ENCODE peak calls at places on chromosomes 5 and 9, in six cellular contexts. One of them, this sample, is unnamed. For H3K4me1, the result is how much of the 10 kb centered on the place peaks cover.

GRCh38 chr9:136085815-136086212 is 9.3 kb downstream of the NACC2 start:
- DNase-seq in adrenal gland: peak
- DNase-seq in effector memory CD4-positive, alpha-beta T cell: no peak
- DNase-seq in lung: peak
- DNase-seq in left lung: peak
- DNase-seq in heart left ventricle: peak
- DNase-seq in this sample: peak

GRCh38 chr9:105415344-105415980 is 32.4 kb upstream of the FSD1L start:
- DNase-seq in lung: peak
- DNase-seq in heart left ventricle: peak
- DNase-seq in effector memory CD4-positive, alpha-beta T cell: peak
- DNase-seq in left lung: no peak
- DNase-seq in adrenal gland: peak
- DNase-seq in this sample: peak

GRCh38 chr9:29349050-29349449 is 1775.8 kb upstream of the C9orf72 start:
- DNase-seq in effector memory CD4-positive, alpha-beta T cell: no peak
- DNase-seq in lung: no peak
- DNase-seq in left lung: no peak
- DNase-seq in heart left ventricle: no peak
- DNase-seq in adrenal gland: no peak
- DNase-seq in this sample: no peak

GRCh38 chr9:26685857-26686256 is 206.7 kb downstream of the CAAP1 start:
- DNase-seq in effector memory CD4-positive, alpha-beta T cell: no peak
- DNase-seq in adrenal gland: no peak
- DNase-seq in lung: no peak
- DNase-seq in heart left ventricle: no peak
- DNase-seq in left lung: no peak
- DNase-seq in this sample: no peak

GRCh38 chr9:116901260-116901659 is 214.2 kb downstream of the TRIM32 start:
- DNase-seq in heart left ventricle: no peak
- DNase-seq in left lung: no peak
- DNase-seq in effector memory CD4-positive, alpha-beta T cell: no peak
- DNase-seq in adrenal gland: no peak
- DNase-seq in lung: no peak
- DNase-seq in this sample: no peak

GRCh38 chr5:132202711-132203463 is 24.8 kb downstream of the P4HA2 start:
- DNase-seq in left lung: no peak
- DNase-seq in adrenal gland: no peak
- DNase-seq in lung: no peak
- DNase-seq in effector memory CD4-positive, alpha-beta T cell: no peak
- DNase-seq in heart left ventricle: no peak
- DNase-seq in this sample: peak

GRCh38 chr5:175461370-175461769 is 17.0 kb upstream of the SFXN1 start:
- DNase-seq in adrenal gland: no peak
- DNase-seq in effector memory CD4-positive, alpha-beta T cell: no peak
- DNase-seq in lung: no peak
- DNase-seq in left lung: no peak
- DNase-seq in heart left ventricle: no peak
- DNase-seq in this sample: no peak

GRCh38 chr5:140926211-140926902 is at the start of gene PCDHAC1:
- DNase-seq in effector memory CD4-positive, alpha-beta T cell: no peak
- DNase-seq in heart left ventricle: peak
- DNase-seq in lung: peak
- DNase-seq in left lung: peak
- DNase-seq in adrenal gland: peak
- DNase-seq in this sample: peak

GRCh38 chr9:132150256-132150655 is 11.6 kb upstream of the NTNG2 start:
- DNase-seq in heart left ventricle: no peak
- DNase-seq in left lung: no peak
- DNase-seq in lung: no peak
- DNase-seq in adrenal gland: no peak
- DNase-seq in effector memory CD4-positive, alpha-beta T cell: no peak
- DNase-seq in this sample: no peak

GRCh38 chr9:125049212-125049611 is 94.1 kb downstream of the SCAI start:
- DNase-seq in effector memory CD4-positive, alpha-beta T cell: no peak
- DNase-seq in heart left ventricle: no peak
- DNase-seq in lung: no peak
- DNase-seq in adrenal gland: no peak
- DNase-seq in left lung: no peak
- DNase-seq in this sample: no peak

GRCh38 chr9:78677326-78677725 is 380.4 kb downstream of the PSAT1 start:
- DNase-seq in heart left ventricle: no peak
- DNase-seq in left lung: no peak
- DNase-seq in adrenal gland: no peak
- DNase-seq in lung: no peak
- DNase-seq in effector memory CD4-positive, alpha-beta T cell: no peak
- DNase-seq in this sample: no peak

GRCh38 chr5:33761139-33761538 is 130.7 kb downstream of the ADAMTS12 start:
- DNase-seq in lung: no peak
- DNase-seq in effector memory CD4-positive, alpha-beta T cell: no peak
- DNase-seq in heart left ventricle: no peak
- DNase-seq in adrenal gland: no peak
- DNase-seq in left lung: no peak
- DNase-seq in this sample: no peak

GRCh38 chr5:115282131-115282530 is 14.3 kb downstream of the CCDC112 start:
- DNase-seq in lung: no peak
- DNase-seq in adrenal gland: no peak
- DNase-seq in effector memory CD4-positive, alpha-beta T cell: no peak
- DNase-seq in left lung: no peak
- DNase-seq in heart left ventricle: no peak
- DNase-seq in this sample: no peak

GRCh38 chr5:317086-317811 is 4.3 kb upstream of the AHRR start:
- DNase-seq in lung: no peak
- DNase-seq in effector memory CD4-positive, alpha-beta T cell: no peak
- DNase-seq in adrenal gland: peak
- DNase-seq in heart left ventricle: no peak
- DNase-seq in left lung: peak
- DNase-seq in this sample: no peak

GRCh38 chr9:129783516-129784361 is 19.2 kb upstream of the TOR1B start:
- DNase-seq in lung: peak
- DNase-seq in heart left ventricle: peak
- DNase-seq in left lung: peak
- DNase-seq in effector memory CD4-positive, alpha-beta T cell: peak
- DNase-seq in adrenal gland: peak
- DNase-seq in this sample: peak

GRCh38 chr5:52809884-52810283 is 22.2 kb downstream of the ITGA1 start:
- DNase-seq in adrenal gland: no peak
- DNase-seq in lung: no peak
- DNase-seq in effector memory CD4-positive, alpha-beta T cell: no peak
- DNase-seq in left lung: no peak
- DNase-seq in heart left ventricle: no peak
- DNase-seq in this sample: no peak

GRCh38 chr5:17070646-17071045 is 134.6 kb upstream of the MYO10 start:
- DNase-seq in adrenal gland: no peak
- DNase-seq in lung: no peak
- DNase-seq in effector memory CD4-positive, alpha-beta T cell: no peak
- DNase-seq in left lung: no peak
- DNase-seq in heart left ventricle: no peak
- DNase-seq in this sample: no peak

GRCh38 chr5:6781711-6782110 is 68.5 kb downstream of the TENT4A start:
- DNase-seq in left lung: no peak
- DNase-seq in adrenal gland: no peak
- DNase-seq in heart left ventricle: no peak
- DNase-seq in lung: no peak
- DNase-seq in effector memory CD4-positive, alpha-beta T cell: no peak
- DNase-seq in this sample: no peak

GRCh38 chr5:83562817-83563557 is 91.4 kb downstream of the VCAN start:
- DNase-seq in effector memory CD4-positive, alpha-beta T cell: no peak
- DNase-seq in lung: no peak
- DNase-seq in left lung: no peak
- DNase-seq in heart left ventricle: no peak
- DNase-seq in adrenal gland: no peak
- DNase-seq in this sample: no peak

GRCh38 chr9:116661037-116661954 is 25.8 kb upstream of the TRIM32 start:
- DNase-seq in effector memory CD4-positive, alpha-beta T cell: no peak
- DNase-seq in heart left ventricle: peak
- DNase-seq in lung: no peak
- DNase-seq in left lung: no peak
- DNase-seq in adrenal gland: peak
- DNase-seq in this sample: peak

GRCh38 chr9:128552744-128553221 is 396 bp downstream of the SPTAN1 start:
- DNase-seq in left lung: peak
- DNase-seq in effector memory CD4-positive, alpha-beta T cell: no peak
- DNase-seq in adrenal gland: peak
- DNase-seq in lung: peak
- DNase-seq in heart left ventricle: peak
- DNase-seq in this sample: peak

GRCh38 chr5:23084815-23085214 is 231.7 kb upstream of the CDH12 start:
- DNase-seq in lung: no peak
- DNase-seq in adrenal gland: no peak
- DNase-seq in left lung: no peak
- DNase-seq in effector memory CD4-positive, alpha-beta T cell: no peak
- DNase-seq in heart left ventricle: no peak
- DNase-seq in this sample: no peak

GRCh38 chr5:142527664-142528295 is 158.1 kb downstream of the FGF1 start:
- DNase-seq in adrenal gland: no peak
- DNase-seq in lung: no peak
- DNase-seq in effector memory CD4-positive, alpha-beta T cell: no peak
- DNase-seq in left lung: no peak
- DNase-seq in heart left ventricle: no peak
- DNase-seq in this sample: no peak

GRCh38 chr5:93589348-93589662 is 6.3 kb downstream of the NR2F1 start:
- DNase-seq in lung: no peak
- DNase-seq in adrenal gland: no peak
- DNase-seq in effector memory CD4-positive, alpha-beta T cell: no peak
- DNase-seq in heart left ventricle: no peak
- DNase-seq in left lung: no peak
- DNase-seq in this sample: no peak

GRCh38 chr5:93587919-93588585 is 5.0 kb downstream of the NR2F1 start:
- DNase-seq in heart left ventricle: no peak
- DNase-seq in left lung: peak
- DNase-seq in lung: no peak
- DNase-seq in adrenal gland: no peak
- DNase-seq in effector memory CD4-positive, alpha-beta T cell: no peak
- DNase-seq in this sample: no peak

GRCh38 chr5:93586948-93587918 is 4.2 kb downstream of the NR2F1 start:
- DNase-seq in effector memory CD4-positive, alpha-beta T cell: no peak
- DNase-seq in heart left ventricle: no peak
- DNase-seq in lung: no peak
- DNase-seq in left lung: peak
- DNase-seq in adrenal gland: peak
- DNase-seq in this sample: no peak

GRCh38 chr5:93589812-93590215 is 6.8 kb downstream of the NR2F1 start:
- DNase-seq in adrenal gland: no peak
- DNase-seq in effector memory CD4-positive, alpha-beta T cell: no peak
- DNase-seq in left lung: no peak
- DNase-seq in heart left ventricle: no peak
- DNase-seq in lung: no peak
- DNase-seq in this sample: no peak

GRCh38 chr5:93588586-93589347 is 5.7 kb downstream of the NR2F1 start:
- DNase-seq in adrenal gland: no peak
- DNase-seq in effector memory CD4-positive, alpha-beta T cell: no peak
- DNase-seq in lung: no peak
- DNase-seq in heart left ventricle: no peak
- DNase-seq in left lung: peak
- DNase-seq in this sample: no peak
- H3K27ac ChIP-seq in adrenal gland: no peak
- H3K27ac ChIP-seq in effector memory CD4-positive, alpha-beta T cell: no peak
- H3K27ac ChIP-seq in lung: no peak
- H3K27ac ChIP-seq in heart left ventricle: no peak
- H3K27ac ChIP-seq in left lung: peak
- H3K27ac ChIP-seq in this sample: no peak

GRCh38 chr5:120682851-120683250 is 218.8 kb downstream of the PRR16 start:
- DNase-seq in lung: no peak
- DNase-seq in left lung: no peak
- DNase-seq in effector memory CD4-positive, alpha-beta T cell: no peak
- DNase-seq in adrenal gland: no peak
- DNase-seq in heart left ventricle: no peak
- DNase-seq in this sample: no peak
- H3K4me3 ChIP-seq in lung: no peak
- H3K4me3 ChIP-seq in left lung: no peak
- H3K4me3 ChIP-seq in effector memory CD4-positive, alpha-beta T cell: no peak
- H3K4me3 ChIP-seq in adrenal gland: no peak
- H3K4me3 ChIP-seq in heart left ventricle: no peak
- H3K4me3 ChIP-seq in this sample: no peak

GRCh38 chr9:71765693-71766092 is 2.6 kb downstream of the CEMIP2 start:
- DNase-seq in left lung: no peak
- DNase-seq in heart left ventricle: no peak
- DNase-seq in adrenal gland: no peak
- DNase-seq in lung: no peak
- DNase-seq in effector memory CD4-positive, alpha-beta T cell: no peak
- DNase-seq in this sample: no peak
- H3K4me1 ChIP-seq in left lung: under half
- H3K4me1 ChIP-seq in heart left ventricle: under half
- H3K4me1 ChIP-seq in adrenal gland: under half
- H3K4me1 ChIP-seq in lung: under half
- H3K4me1 ChIP-seq in effector memory CD4-positive, alpha-beta T cell: under half
- H3K4me1 ChIP-seq in this sample: half or more

GRCh38 chr5:37723147-37723961 is 116.5 kb downstream of the GDNF start:
- DNase-seq in adrenal gland: no peak
- DNase-seq in lung: no peak
- DNase-seq in effector memory CD4-positive, alpha-beta T cell: no peak
- DNase-seq in left lung: no peak
- DNase-seq in heart left ventricle: no peak
- DNase-seq in this sample: no peak
- H3K27ac ChIP-seq in adrenal gland: no peak
- H3K27ac ChIP-seq in lung: no peak
- H3K27ac ChIP-seq in effector memory CD4-positive, alpha-beta T cell: no peak
- H3K27ac ChIP-seq in left lung: no peak
- H3K27ac ChIP-seq in heart left ventricle: no peak
- H3K27ac ChIP-seq in this sample: no peak

This sample was measured in body of pancreas.